ENCODE peak calls at places on chromosome 14, in seven cellular contexts. X is tibial artery, A is Peyer's patch, V is A549, B is SK-N-SH, H is mucosa of descending colon, P is Panc1. K is an unnamed sample.

GRCh38 chr14:33280646-33281045 is 342.0 kb downstream of the NPAS3 start:
- DNase-seq in X (no peak), A (no peak), V (no peak), B (no peak), H (no peak), P (no peak), K (peak; percentile 76)

GRCh38 chr14:96263347-96264199 is 7.6 kb downstream of the BDKRB1 start:
- DNase-seq in X (no peak), A (no peak), V (no peak), B (no peak), H (no peak), P (no peak), K (no peak)

GRCh38 chr14:41749425-41749824 is 142.7 kb downstream of the LRFN5 start:
- DNase-seq in X (no peak), A (no peak), V (no peak), B (no peak), H (no peak), P (no peak), K (peak; percentile 56)

GRCh38 chr14:89578048-89578619 is 161.1 kb upstream of the FOXN3 start:
- DNase-seq in X (no peak), A (no peak), V (no peak), B (no peak), H (no peak), P (no peak), K (peak; percentile 35)

GRCh38 chr14:83548061-83548839 is 1981.7 kb upstream of the FLRT2 start:
- DNase-seq in X (no peak), A (no peak), V (no peak), B (no peak), H (no peak), P (no peak), K (peak; percentile 8)

GRCh38 chr14:89753828-89754439 is 200.6 kb downstream of the EFCAB11 start:
- DNase-seq in X (no peak), A (no peak), V (no peak), B (no peak), H (no peak), P (no peak), K (no peak)

GRCh38 chr14:74508292-74508731 is 14.7 kb downstream of the ISCA2 start:
- DNase-seq in X (no peak), A (peak; percentile 29), V (no peak), B (peak; percentile 77), H (peak; percentile 3), P (no peak), K (no peak)

GRCh38 chr14:92412912-92413311 is 89.9 kb downstream of the SLC24A4 start:
- DNase-seq in X (no peak), A (no peak), V (no peak), B (no peak), H (no peak), P (no peak), K (peak; percentile 47)

GRCh38 chr14:101898416-101898815 is 66.0 kb upstream of the DYNC1H1 start:
- DNase-seq in X (no peak), A (no peak), V (no peak), B (no peak), H (no peak), P (no peak), K (no peak)

GRCh38 chr14:102238131-102238530 is 66.8 kb downstream of the MOK start:
- DNase-seq in X (no peak), A (no peak), V (no peak), B (no peak), H (no peak), P (no peak), K (no peak)

GRCh38 chr14:35384386-35385041 is 20.0 kb downstream of the NFKBIA start:
- DNase-seq in X (peak; percentile 91), A (peak; percentile 82), V (no peak), B (no peak), H (peak; percentile 73), P (no peak), K (peak; percentile 98)

GRCh38 chr14:35201066-35201465 is 78.7 kb downstream of the PRORP start:
- DNase-seq in X (no peak), A (no peak), V (no peak), B (no peak), H (no peak), P (no peak), K (no peak)

GRCh38 chr14:97299661-97300060 is 502.5 kb downstream of the VRK1 start:
- DNase-seq in X (no peak), A (no peak), V (no peak), B (no peak), H (no peak), P (no peak), K (no peak)

GRCh38 chr14:72546359-72547035 is 347.4 kb downstream of the DPF3 start:
- DNase-seq in X (no peak), A (no peak), V (no peak), B (no peak), H (no peak), P (no peak), K (no peak)

DNA sequence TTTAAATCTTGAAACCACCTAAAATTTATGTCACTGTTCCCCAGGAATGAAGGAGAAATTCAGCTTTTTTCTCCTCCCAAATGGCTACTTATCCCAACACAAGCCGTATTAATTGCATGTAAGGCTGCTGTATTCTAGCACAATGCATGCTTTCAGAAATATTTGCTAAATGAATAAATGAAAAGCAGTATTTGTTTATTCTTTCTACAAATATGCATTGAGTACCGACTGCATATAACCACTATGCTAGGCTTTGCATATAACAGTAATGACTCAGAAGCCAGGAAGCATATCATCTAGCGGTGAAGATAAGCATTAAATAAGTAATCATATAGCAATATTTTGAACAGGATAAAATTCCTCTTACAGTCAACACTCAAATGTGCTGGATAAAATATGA is 5.7 kb upstream of the LRR1 start:
- DNase-seq in X (no peak), A (no peak), V (no peak), B (no peak), H (no peak), P (no peak), K (no peak)
- TF ChIP-seq CTCF in X (no peak), A (no peak), V (no peak), B (peak; percentile 16), H (no peak), P (no peak), K (no peak)

GRCh38 chr14:81311816-81312215 is 88.3 kb downstream of the STON2 start:
- DNase-seq in X (no peak), A (no peak), V (no peak), B (no peak), H (no peak), P (no peak), K (peak; percentile 62)

GRCh38 chr14:81311128-81311527 is 89.0 kb downstream of the STON2 start:
- DNase-seq in X (no peak), A (no peak), V (no peak), B (no peak), H (no peak), P (no peak), K (no peak)

GRCh38 chr14:81310606-81311005 is 89.5 kb downstream of the STON2 start:
- DNase-seq in X (no peak), A (no peak), V (no peak), B (no peak), H (no peak), P (no peak), K (no peak)

GRCh38 chr14:81312289-81312876 is 87.7 kb downstream of the STON2 start:
- DNase-seq in X (no peak), A (no peak), V (no peak), B (no peak), H (no peak), P (no peak), K (no peak)

GRCh38 chr14:81309511-81309910 is 88.8 kb upstream of the GTF2A1 start:
- DNase-seq in X (no peak), A (no peak), V (no peak), B (no peak), H (no peak), P (no peak), K (no peak)
- H3K4me3 ChIP-seq in X (no peak overlapping the region), A (no peak overlapping the region), V (no peak overlapping the region), B (no peak overlapping the region), H (no peak overlapping the region), P (no peak overlapping the region), K (no peak overlapping the region)

DNA sequence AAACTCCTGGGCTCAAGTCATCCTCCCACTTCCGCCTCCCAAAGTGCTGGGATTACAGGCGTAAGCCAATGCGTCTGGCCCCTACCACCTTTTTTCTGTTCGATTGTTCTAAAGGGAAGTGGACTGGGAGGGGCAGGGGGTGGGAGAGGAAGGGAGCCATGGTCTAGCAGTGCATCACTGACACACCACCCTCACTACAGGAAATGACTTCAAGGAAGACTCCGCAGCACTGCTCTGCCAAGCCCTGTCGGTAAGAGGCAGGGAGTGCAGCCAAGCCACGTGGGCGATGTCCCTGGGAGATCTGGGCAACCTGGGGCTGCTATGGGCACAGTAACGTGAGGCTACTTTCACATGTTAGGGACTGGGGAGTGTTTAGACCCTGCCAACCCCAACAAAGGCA is 18.0 kb downstream of the LRRC74A start:
- DNase-seq in X (peak; percentile 76), A (no peak), V (peak; percentile 29), B (no peak), H (no peak), P (peak; percentile 1), K (peak; percentile 61)
- TF ChIP-seq CTCF in X (no peak), A (no peak), V (no peak), B (no peak), H (no peak), P (no peak), K (no peak)

DNA sequence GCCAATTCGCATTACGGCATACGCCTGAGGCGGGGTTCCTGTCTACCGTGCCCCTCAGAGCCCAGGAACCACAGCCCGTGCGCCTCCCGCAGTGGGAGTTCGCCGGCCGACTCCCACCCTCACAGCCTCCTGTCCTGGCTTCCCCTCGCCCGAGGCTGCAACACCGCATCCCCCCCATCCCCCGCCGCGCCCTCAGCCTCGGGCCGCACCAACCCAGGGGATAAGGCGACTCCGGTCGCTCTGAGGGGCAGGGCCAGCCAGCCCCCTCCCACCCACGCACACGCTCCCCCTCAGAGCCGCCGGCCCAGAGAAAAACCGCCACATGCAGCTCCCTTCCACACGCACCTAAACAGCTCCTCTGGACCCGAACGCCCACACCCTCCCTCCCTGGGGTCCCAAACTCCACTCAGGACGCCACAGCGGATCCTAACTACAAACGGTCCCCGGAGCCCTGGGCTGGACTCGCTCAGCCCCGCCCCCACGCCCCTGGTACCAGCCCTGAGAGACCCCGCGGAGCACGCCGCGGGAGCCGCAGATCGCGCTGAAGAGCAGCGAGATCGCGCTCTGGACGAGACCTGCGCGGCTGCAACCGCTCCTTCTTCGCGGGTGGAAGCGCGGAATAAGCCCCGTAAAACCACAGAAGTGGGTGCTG is at the start of gene C14orf39:
- DNase-seq in X (peak; percentile 59), A (no peak), V (no peak), B (peak; percentile 84), H (no peak), P (no peak), K (no peak)
- H3K4me3 ChIP-seq in X (peak within 1 kb of the TSS; percentile 41), A (no peak within 1 kb of the TSS), V (no peak within 1 kb of the TSS), B (peak within 1 kb of the TSS; percentile 64), H (no peak within 1 kb of the TSS), P (no peak within 1 kb of the TSS), K (no peak within 1 kb of the TSS)

GRCh38 chr14:36666416-36667206 is 5.0 kb downstream of the PAX9 start:
- DNase-seq in X (no peak), A (no peak), V (no peak), B (no peak), H (no peak), P (no peak), K (no peak)
- TF ChIP-seq CTCF in X (no peak), A (no peak), V (no peak), B (no peak), H (no peak), P (no peak), K (no peak)

GRCh38 chr14:104140213-104140462 is 1.8 kb downstream of the KIF26A start:
- DNase-seq in X (no peak), A (peak; percentile 44), V (no peak), B (peak; percentile 39), H (peak; percentile 32), P (no peak), K (no peak)
- H3K4me3 ChIP-seq in X (no peak overlapping the region), A (no peak overlapping the region), V (no peak overlapping the region), B (peak overlapping the region; percentile 70), H (no peak overlapping the region), P (no peak overlapping the region), K (no peak overlapping the region)

K was measured in fibroblast of mammary gland.